ENCODE peak calls at places on chromosomes 13 and 19, in ten cellular contexts. G is tibial nerve; X is GM23338; J is spleen; I is right lobe of liver; T is SJCRH30; U is CD8-positive, alpha-beta memory T cell; F is stomach; M is IMR-90; H is adipocyte. E is an unnamed sample. For H3K27me3, the result is how much of the 10 kb centered on the place peaks cover.

GRCh38 chr13:113555141-113555540 is 29.4 kb upstream of the TFDP1 start:
- DNase-seq in G (no peak), X (no peak), J (peak), I (no peak), T (no peak), U (no peak), F (peak), M (no peak), H (no peak), E (peak)

GRCh38 chr13:43787998-43788397 is 1.2 kb upstream of the ENOX1 start:
- DNase-seq in G (peak), X (peak), J (no peak), I (no peak), T (peak), U (no peak), F (no peak), M (peak), H (no peak), E (no peak)

GRCh38 chr13:83325454-83325853 is 556.8 kb downstream of the SLITRK1 start:
- DNase-seq in G (no peak), X (no peak), J (no peak), I (no peak), T (no peak), U (no peak), F (no peak), M (peak), H (peak), E (no peak)

GRCh38 chr13:99980201-99981114 is 1.1 kb upstream of the ZIC2 start:
- DNase-seq in G (no peak), X (peak), J (peak), I (peak), T (peak), U (peak), F (peak), M (peak), H (peak), E (peak)

GRCh38 chr13:53064721-53065120 is 36.1 kb downstream of the OLFM4 start:
- DNase-seq in G (peak), X (no peak), J (no peak), I (no peak), T (peak), U (no peak), F (no peak), M (no peak), H (no peak), E (no peak)

GRCh38 chr13:68173111-68173510 is 943.0 kb upstream of the PCDH9 start:
- DNase-seq in G (no peak), X (no peak), J (no peak), I (no peak), T (no peak), U (no peak), F (no peak), M (no peak), H (no peak), E (no peak)

GRCh38 chr19:48372904-48373303 is 8.7 kb downstream of the SYNGR4 start:
- DNase-seq in G (no peak), X (no peak), J (no peak), I (no peak), T (no peak), U (no peak), F (no peak), M (no peak), H (no peak), E (no peak)

GRCh38 chr19:343451-343931 is 1.1 kb downstream of the MIER2 start:
- DNase-seq in G (no peak), X (peak), J (peak), I (no peak), T (no peak), U (no peak), F (no peak), M (no peak), H (no peak), E (peak)

GRCh38 chr19:41249707-41250423 is 14.3 kb upstream of the HNRNPUL1 start:
- DNase-seq in G (no peak), X (peak), J (no peak), I (no peak), T (no peak), U (no peak), F (no peak), M (no peak), H (no peak), E (peak)

GRCh38 chr19:489418-490196 is 6.7 kb upstream of the MADCAM1 start:
- DNase-seq in G (no peak), X (peak), J (no peak), I (no peak), T (no peak), U (no peak), F (no peak), M (peak), H (peak), E (peak)

GRCh38 chr19:6947745-6948144 is 60.4 kb downstream of the ADGRE1 start:
- DNase-seq in G (no peak), X (no peak), J (no peak), I (no peak), T (peak), U (no peak), F (no peak), M (no peak), H (peak), E (no peak)

GRCh38 chr13:51364404-51365008 is 25.0 kb downstream of the SERPINE3 start:
- DNase-seq in G (no peak), X (no peak), J (no peak), I (no peak), T (no peak), U (no peak), F (no peak), M (peak), H (peak), E (no peak)

GRCh38 chr13:21670006-21670882 is 629 bp upstream of the FGF9 start:
- DNase-seq in G (peak), X (peak), J (peak), I (peak), T (peak), U (peak), F (peak), M (peak), H (peak), E (peak)

GRCh38 chr19:5665781-5666513 is 14.4 kb downstream of the MICOS13 start:
- DNase-seq in G (no peak), X (peak), J (peak), I (no peak), T (no peak), U (no peak), F (no peak), M (peak), H (peak), E (no peak)

GRCh38 chr13:78430166-78430791 is 173.1 kb downstream of the POU4F1 start:
- DNase-seq in G (no peak), X (peak), J (no peak), I (no peak), T (peak), U (no peak), F (no peak), M (no peak), H (no peak), E (peak)

GRCh38 chr19:52603558-52604207 is 33.6 kb downstream of the ZNF701 start:
- DNase-seq in G (no peak), X (no peak), J (no peak), I (no peak), T (no peak), U (no peak), F (no peak), M (peak), H (peak), E (no peak)

GRCh38 chr19:3766520-3766919 is 4.0 kb downstream of the MRPL54 start:
- DNase-seq in G (no peak), X (no peak), J (no peak), I (no peak), T (no peak), U (no peak), F (no peak), M (no peak), H (no peak), E (peak)

GRCh38 chr19:39677931-39678889 is 22.5 kb downstream of the LGALS16 start:
- DNase-seq in G (no peak), X (no peak), J (no peak), I (peak), T (peak), U (no peak), F (peak), M (peak), H (no peak), E (no peak)

GRCh38 chr19:5450482-5450881 is 4.7 kb upstream of the ZNRF4 start:
- DNase-seq in G (no peak), X (no peak), J (no peak), I (no peak), T (no peak), U (no peak), F (no peak), M (no peak), H (no peak), E (no peak)

GRCh38 chr13:40505196-40505595 is 161.2 kb downstream of the FOXO1 start:
- DNase-seq in G (no peak), X (no peak), J (no peak), I (no peak), T (no peak), U (no peak), F (no peak), M (no peak), H (no peak), E (no peak)

GRCh38 chr13:52968074-52968700 is 60.4 kb upstream of the OLFM4 start:
- DNase-seq in G (peak), X (peak), J (peak), I (peak), T (peak), U (peak), F (peak), M (peak), H (peak), E (peak)

GRCh38 chr13:101453784-101454201 is 1.3 kb downstream of the ITGBL1 start:
- DNase-seq in G (no peak), X (peak), J (no peak), I (no peak), T (no peak), U (no peak), F (peak), M (no peak), H (peak), E (peak)

GRCh38 chr19:4754248-4754647 is 30.6 kb upstream of the DPP9 start:
- DNase-seq in G (no peak), X (peak), J (no peak), I (no peak), T (peak), U (no peak), F (no peak), M (peak), H (peak), E (no peak)

GRCh38 chr13:112465251-112466131 is 89.3 kb downstream of the SPACA7 start:
- DNase-seq in G (no peak), X (peak), J (peak), I (no peak), T (no peak), U (no peak), F (no peak), M (no peak), H (no peak), E (no peak)

GRCh38 chr13:77325371-77325941 is 1.4 kb downstream of the MYCBP2 start:
- DNase-seq in G (no peak), X (peak), J (no peak), I (no peak), T (peak), U (no peak), F (no peak), M (no peak), H (peak), E (no peak)

GRCh38 chr13:51821666-51822065 is 17.7 kb upstream of the DHRS12 start:
- DNase-seq in G (no peak), X (no peak), J (no peak), I (no peak), T (no peak), U (no peak), F (no peak), M (no peak), H (no peak), E (no peak)

GRCh38 chr13:95156208-95156607 is 145.0 kb downstream of the ABCC4 start:
- DNase-seq in G (no peak), X (no peak), J (no peak), I (no peak), T (no peak), U (no peak), F (no peak), M (peak), H (peak), E (no peak)

GRCh38 chr19:1424182-1424955 is 13.8 kb upstream of the RPS15 start:
- DNase-seq in G (no peak), X (no peak), J (no peak), I (peak), T (no peak), U (no peak), F (no peak), M (no peak), H (no peak), E (no peak)

GRCh38 chr13:41588899-41589298 is 131.5 kb downstream of the RGCC start:
- DNase-seq in G (no peak), X (peak), J (no peak), I (no peak), T (no peak), U (no peak), F (no peak), M (peak), H (peak), E (no peak)

GRCh38 chr13:19782049-19782726 is 557 bp downstream of the PSPC1 start:
- DNase-seq in G (peak), X (peak), J (peak), I (peak), T (peak), U (peak), F (peak), M (peak), H (peak), E (peak)

GRCh38 chr13:88285329-88285728 is 614.2 kb downstream of the SLITRK5 start:
- DNase-seq in G (no peak), X (no peak), J (no peak), I (no peak), T (no peak), U (no peak), F (no peak), M (no peak), H (no peak), E (no peak)

GRCh38 chr13:98466634-98467236 is 110.2 kb downstream of the STK24 start:
- DNase-seq in G (peak), X (peak), J (no peak), I (no peak), T (peak), U (no peak), F (no peak), M (peak), H (peak), E (peak)

DNA sequence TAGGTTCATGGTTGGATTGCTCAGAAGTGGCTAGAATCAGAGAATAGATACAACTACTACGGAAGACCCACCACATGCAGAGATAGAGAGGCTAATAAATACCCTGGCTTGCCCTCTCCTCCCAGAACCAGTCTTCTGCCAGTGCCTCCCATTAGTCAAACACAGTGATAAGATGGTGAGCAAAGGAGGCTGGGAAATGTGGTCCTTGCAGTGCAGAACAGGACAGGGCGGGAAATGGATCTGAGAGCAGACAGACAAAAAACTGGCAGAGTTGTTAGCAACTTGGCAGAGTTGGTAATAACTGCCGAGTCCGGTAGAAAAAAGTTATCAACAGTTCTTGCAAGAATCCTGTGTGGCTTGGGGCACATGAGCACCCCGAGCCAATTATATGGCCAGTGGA is 8.7 kb downstream of the KLK1 start:
- DNase-seq in G (no peak), X (no peak), J (no peak), I (no peak), T (no peak), U (no peak), F (no peak), M (no peak), H (no peak), E (no peak)
- H3K27me3 ChIP-seq in G (half or more), X (under half), J (under half), I (under half), T (under half), U (under half), F (half or more), M (under half), H (under half), E (under half)

DNA sequence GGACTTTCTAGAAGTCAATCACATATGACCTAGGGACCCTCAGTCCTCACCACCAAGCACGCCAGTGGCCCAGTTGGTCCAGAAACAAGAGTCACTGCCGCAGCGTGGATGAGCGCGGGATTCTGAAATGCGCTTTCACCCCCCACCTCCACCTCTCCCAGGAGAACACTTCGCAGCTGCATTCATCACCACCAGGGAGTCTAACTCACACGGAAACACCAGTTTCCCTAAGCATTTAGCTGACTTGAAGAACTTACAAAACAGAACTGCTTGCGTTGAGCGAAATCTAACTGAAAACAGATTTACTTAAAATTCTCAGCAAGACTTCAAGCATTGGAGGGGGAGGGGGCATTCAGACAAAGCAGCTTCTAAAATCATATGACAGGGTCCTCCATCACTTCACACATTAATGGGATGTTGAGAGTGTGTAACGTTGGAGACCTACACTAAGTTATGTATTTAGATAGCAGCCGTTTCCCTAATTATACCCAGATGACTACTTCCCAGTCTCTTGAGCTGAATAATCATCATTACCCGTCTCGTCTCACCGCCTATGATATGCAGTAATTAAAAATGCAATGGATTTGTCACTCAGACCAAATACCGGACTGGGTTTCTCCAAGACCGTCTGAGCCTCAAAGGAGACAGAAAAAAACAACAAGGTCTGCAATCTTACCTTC is 258.3 kb upstream of the IRS2 start:
- DNase-seq in G (no peak), X (peak), J (no peak), I (no peak), T (no peak), U (no peak), F (no peak), M (peak), H (peak), E (peak)
- H3K4me3 ChIP-seq in G (no peak), X (no peak), J (no peak), I (no peak), T (no peak), U (no peak), F (no peak), M (no peak), H (peak), E (no peak)

DNA sequence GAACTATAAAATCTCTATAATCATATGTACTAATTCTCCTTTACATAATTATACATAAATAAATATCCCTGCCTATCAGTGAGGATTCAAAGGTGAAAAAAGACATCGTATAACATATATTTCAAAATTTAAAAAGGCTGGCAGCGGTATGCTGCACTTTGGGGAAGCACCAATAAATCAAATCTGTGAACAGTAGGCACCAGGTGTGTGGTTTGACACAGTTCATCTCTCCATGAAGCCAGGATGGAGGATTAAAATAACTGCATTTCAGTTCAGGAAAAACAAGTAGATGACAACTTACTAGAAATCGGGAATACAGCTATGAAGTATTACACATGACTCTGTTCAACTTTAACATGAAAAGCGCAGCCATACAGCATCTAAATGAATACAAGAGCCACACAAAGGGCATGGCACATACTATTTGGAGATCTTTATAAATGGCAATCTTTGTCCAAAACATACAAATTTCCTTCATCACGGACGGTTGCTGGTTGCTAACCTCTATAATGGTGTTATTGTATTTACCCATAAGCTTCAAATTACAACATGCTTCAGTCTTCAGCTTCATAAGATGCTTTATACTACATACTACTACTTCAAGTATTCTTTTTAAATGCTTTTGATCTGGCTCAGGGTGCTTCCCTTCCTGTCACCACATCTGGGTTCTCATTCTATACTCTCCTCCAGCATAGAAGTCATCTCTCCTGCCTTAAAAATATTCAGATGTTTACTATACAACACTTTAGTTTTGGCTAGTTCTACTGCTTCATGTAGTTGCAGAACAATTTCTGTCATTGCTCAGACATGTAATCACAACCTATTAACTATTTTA is 128.7 kb downstream of the KLF12 start:
- DNase-seq in G (no peak), X (no peak), J (no peak), I (no peak), T (peak), U (no peak), F (no peak), M (no peak), H (no peak), E (no peak)
- H3K27me3 ChIP-seq in G (under half), X (under half), J (under half), I (under half), T (under half), U (under half), F (under half), M (under half), H (under half), E (under half)

GRCh38 chr19:54473983-54474382 is 887 bp upstream of the CDC42EP5 start:
- DNase-seq in G (no peak), X (no peak), J (peak), I (no peak), T (no peak), U (no peak), F (no peak), M (no peak), H (no peak), E (no peak)
- H3K4me3 ChIP-seq in G (no peak), X (no peak), J (no peak), I (no peak), T (no peak), U (no peak), F (no peak), M (no peak), H (no peak), E (no peak)

GRCh38 chr13:110626510-110626909 is 11.2 kb downstream of the NAXD start:
- DNase-seq in G (no peak), X (no peak), J (no peak), I (no peak), T (no peak), U (no peak), F (no peak), M (no peak), H (no peak), E (no peak)

GRCh38 chr13:110628477-110628793 is 13.1 kb downstream of the NAXD start:
- DNase-seq in G (no peak), X (no peak), J (no peak), I (no peak), T (no peak), U (no peak), F (no peak), M (no peak), H (no peak), E (peak)

GRCh38 chr13:110625771-110626321 is 10.5 kb downstream of the NAXD start:
- DNase-seq in G (no peak), X (no peak), J (no peak), I (no peak), T (no peak), U (no peak), F (peak), M (no peak), H (no peak), E (peak)

GRCh38 chr13:110627761-110628476 is 12.6 kb downstream of the NAXD start:
- DNase-seq in G (no peak), X (no peak), J (no peak), I (no peak), T (no peak), U (no peak), F (no peak), M (no peak), H (no peak), E (peak)

DNA sequence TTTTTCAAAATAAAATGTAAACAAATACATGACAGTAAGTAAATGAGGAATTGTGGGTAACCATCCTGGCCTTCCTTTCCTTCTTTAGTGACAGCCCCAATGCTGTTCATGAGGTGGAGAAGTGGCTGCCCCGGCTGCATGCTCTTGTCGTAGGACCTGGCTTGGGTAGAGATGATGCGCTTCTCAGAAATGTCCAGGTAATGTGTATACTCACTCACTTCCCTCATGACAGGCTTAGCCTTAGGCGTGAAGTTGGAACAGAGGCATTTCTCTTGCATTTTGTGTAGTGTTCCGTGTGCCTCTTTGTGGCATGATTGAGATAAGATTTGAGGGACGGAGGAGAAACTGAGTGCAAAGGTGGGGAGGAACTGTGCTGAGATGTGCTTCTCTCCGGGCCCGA is 12.0 kb downstream of the NAXD start:
- DNase-seq in G (no peak), X (no peak), J (no peak), I (no peak), T (no peak), U (no peak), F (no peak), M (no peak), H (no peak), E (no peak)
- H3K27me3 ChIP-seq in G (under half), X (under half), J (under half), I (under half), T (under half), U (under half), F (under half), M (under half), H (under half), E (under half)